ENCODE peak calls at places on chromosome 7, in six cellular contexts. T, B, A, F, Q and P are unnamed samples.

GRCh38 chr7:139500770-139501138 is 17.3 kb upstream of the KLRG2 start:
- DNase-seq in B (no peak), A (no peak), F (no peak), Q (no peak), T (no peak), P (no peak)

GRCh38 chr7:100891555-100891954 is 2.0 kb upstream of the UFSP1 start:
- DNase-seq in A (no peak), B (no peak), T (peak), Q (no peak), F (no peak), P (no peak)

GRCh38 chr7:5350174-5350463 is 67.4 kb downstream of the SLC29A4 start:
- DNase-seq in B (no peak), F (no peak), Q (no peak), A (no peak), T (no peak), P (no peak)

GRCh38 chr7:21352540-21353387 is 75.1 kb upstream of the SP4 start:
- DNase-seq in Q (no peak), B (no peak), A (no peak), F (no peak), T (no peak), P (no peak)

GRCh38 chr7:131467788-131468187 is 88.6 kb downstream of the PODXL start:
- DNase-seq in F (no peak), Q (no peak), T (no peak), A (no peak), B (no peak), P (no peak)

GRCh38 chr7:149669121-149669818 is 104.1 kb downstream of the ZNF467 start:
- DNase-seq in F (no peak), A (peak), Q (no peak), T (no peak), B (no peak), P (no peak)

GRCh38 chr7:141074162-141074989 is 512 bp downstream of the TMEM178B start:
- DNase-seq in T (no peak), Q (no peak), F (no peak), B (peak), A (peak), P (no peak)

GRCh38 chr7:100825215-100825671 is 2.1 kb downstream of the EPHB4 start:
- DNase-seq in T (no peak), A (peak), F (no peak), B (no peak), Q (no peak), P (no peak)

GRCh38 chr7:19971941-19972340 is 198.5 kb upstream of the TMEM196 start:
- DNase-seq in B (no peak), T (peak), A (no peak), Q (no peak), F (no peak), P (no peak)

GRCh38 chr7:111108526-111108925 is 17.6 kb downstream of the LRRN3 start:
- DNase-seq in Q (no peak), B (no peak), A (no peak), T (peak), F (no peak), P (no peak)

GRCh38 chr7:137772748-137773147 is 74.0 kb downstream of the DGKI start:
- DNase-seq in F (no peak), B (no peak), Q (no peak), A (no peak), T (peak), P (peak)

GRCh38 chr7:149300751-149301150 is 38.8 kb downstream of the ZNF783 start:
- DNase-seq in F (no peak), T (no peak), A (no peak), Q (no peak), B (no peak), P (no peak)

GRCh38 chr7:133139350-133139749 is 57.5 kb upstream of the CHCHD3 start:
- DNase-seq in Q (no peak), T (peak), A (peak), B (no peak), F (peak), P (peak)

GRCh38 chr7:37527109-37527508 is 78.4 kb upstream of the ELMO1 start:
- DNase-seq in F (no peak), A (no peak), Q (no peak), T (no peak), B (no peak), P (no peak)

GRCh38 chr7:5423272-5423843 is at the start of gene TNRC18:
- DNase-seq in F (no peak), Q (peak), B (peak), T (no peak), A (no peak), P (no peak)

GRCh38 chr7:3164363-3164762 is 120.7 kb upstream of the CARD11 start:
- DNase-seq in F (peak), Q (no peak), A (no peak), B (no peak), T (peak), P (peak)

GRCh38 chr7:70807650-70808049 is 324.3 kb upstream of the GALNT17 start:
- DNase-seq in F (no peak), A (peak), B (no peak), T (no peak), Q (no peak), P (no peak)

GRCh38 chr7:73738220-73738611 is 386 bp downstream of the ABHD11 start:
- DNase-seq in A (peak), F (peak), Q (peak), B (peak), T (peak), P (no peak)

GRCh38 chr7:16079723-16080122 is 341.6 kb downstream of the CRPPA start:
- DNase-seq in T (no peak), B (no peak), A (no peak), Q (no peak), F (no peak), P (no peak)

GRCh38 chr7:35694784-35695627 is at the start of gene HERPUD2:
- DNase-seq in A (peak), Q (peak), T (peak), B (peak), F (peak), P (peak)

GRCh38 chr7:35695628-35695888 is 623 bp upstream of the HERPUD2 start:
- DNase-seq in F (no peak), T (no peak), B (no peak), Q (no peak), A (no peak), P (no peak)

GRCh38 chr7:35695987-35696386 is 1.1 kb upstream of the HERPUD2 start:
- DNase-seq in T (no peak), F (no peak), A (peak), Q (no peak), B (no peak), P (no peak)

GRCh38 chr7:35694161-35694783 is 663 bp downstream of the HERPUD2 start:
- DNase-seq in F (peak), T (no peak), Q (peak), B (no peak), A (no peak), P (no peak)

GRCh38 chr7:35691827-35692307 is 3.1 kb downstream of the HERPUD2 start:
- DNase-seq in T (no peak), B (no peak), F (peak), A (no peak), Q (no peak), P (no peak)
- H3K4me3 ChIP-seq in T (peak), B (peak), F (no peak), A (no peak), Q (peak), P (peak)

GRCh38 chr7:83937930-83938329 is 256.7 kb downstream of the SEMA3A start:
- DNase-seq in T (no peak), A (no peak), B (no peak), Q (no peak), F (no peak), P (no peak)

GRCh38 chr7:83930262-83930661 is 264.3 kb downstream of the SEMA3A start:
- DNase-seq in F (no peak), B (no peak), A (no peak), T (no peak), Q (no peak), P (no peak)

GRCh38 chr7:83936056-83936703 is 258.4 kb downstream of the SEMA3A start:
- DNase-seq in T (peak), A (peak), F (peak), Q (no peak), B (no peak), P (peak)

GRCh38 chr7:83931968-83932367 is 262.6 kb downstream of the SEMA3A start:
- DNase-seq in T (no peak), B (no peak), A (no peak), Q (no peak), F (no peak), P (no peak)

DNA sequence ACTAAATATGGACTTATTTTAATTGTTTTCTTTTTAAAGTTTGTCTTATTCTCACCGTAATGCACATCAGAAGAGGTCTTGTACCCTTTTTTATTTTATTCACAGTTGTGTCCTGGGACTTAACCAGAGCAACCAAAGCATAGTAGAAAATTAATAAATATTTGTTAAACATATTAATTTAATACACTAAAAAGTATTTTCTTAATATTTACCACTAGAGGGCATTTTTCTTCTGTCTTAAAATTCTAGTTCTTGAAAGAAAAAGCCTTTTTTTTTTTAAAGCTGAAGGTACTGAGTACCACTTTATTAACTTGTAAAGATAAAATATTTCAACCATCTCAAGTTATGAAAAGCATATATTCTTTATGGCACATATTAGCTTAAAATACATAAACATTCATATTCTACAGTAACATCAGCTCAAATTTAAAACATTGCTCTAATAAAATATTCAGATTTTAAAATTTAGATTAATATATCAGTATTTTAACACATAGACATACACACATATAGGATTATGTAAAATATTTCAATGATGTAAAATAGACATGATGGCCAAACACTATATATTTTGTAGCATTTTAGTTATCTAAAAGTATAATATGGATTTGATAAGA is 260.4 kb downstream of the SEMA3A start:
- DNase-seq in B (no peak), T (no peak), Q (no peak), F (no peak), A (peak), P (no peak)
- TF ChIP-seq CTCF in B (peak), T (peak), Q (no peak), F (no peak), A (peak), P (peak)

DNA sequence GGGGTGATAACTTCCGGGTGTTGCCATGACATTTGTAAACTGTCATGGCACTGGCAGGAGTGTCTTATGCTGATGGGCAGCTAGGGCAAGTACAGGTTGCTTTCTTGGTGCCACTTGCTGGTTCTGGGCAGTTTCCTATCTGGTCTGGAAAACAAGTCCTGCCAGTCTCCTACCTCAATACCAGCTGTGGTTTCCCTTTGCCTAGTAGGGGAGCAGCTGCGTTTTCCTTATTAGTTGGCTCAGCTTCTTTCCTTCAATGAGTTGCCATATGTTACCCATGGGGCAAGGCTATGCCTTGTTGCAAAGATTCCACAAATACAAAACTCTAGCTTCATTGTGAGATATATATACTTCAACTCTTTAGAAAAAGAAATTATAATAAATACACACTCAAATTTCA is 64.6 kb upstream of the CALD1 start:
- DNase-seq in A (no peak), B (no peak), T (no peak), F (no peak), Q (no peak), P (no peak)
- H3K4me3 ChIP-seq in A (no peak), B (no peak), T (no peak), F (no peak), Q (no peak), P (no peak)

GRCh38 chr7:79268730-79269129 is 184.7 kb downstream of the MAGI2 start:
- DNase-seq in B (no peak), T (no peak), Q (no peak), A (no peak), F (no peak), P (no peak)
- TF ChIP-seq CTCF in B (no peak), T (no peak), Q (no peak), A (no peak), F (no peak), P (no peak)

GRCh38 chr7:155804897-155805825 is 7.1 kb downstream of the SHH start:
- DNase-seq in B (peak), Q (no peak), F (no peak), A (peak), T (peak), P (peak)
- H3K4me3 ChIP-seq in B (peak), Q (no peak), F (no peak), A (peak), T (peak), P (peak)